ENCODE peak calls at places on chromosomes 4 and X, in four cellular contexts. F is hippocampal formation; K is stimulated activated CD8-positive, alpha-beta memory T cell treated with anti-CD3 and anti-CD28 coated beads, Interleukin-4, amount 100 ng/mL, for 1 hour; V is anterior cingulate cortex. A is an unnamed sample.

GRCh38 chr4:183449193-183449888 is 4.9 kb downstream of the CDKN2AIP start:
- DNase-seq in F (no peak), V (no peak), K (no peak), A (no peak)

GRCh38 chr4:71120831-71121524 is 127.5 kb downstream of the DCK start:
- DNase-seq in K (no peak), F (no peak), V (no peak), A (no peak)

GRCh38 chr4:174544496-174544895 is 22.2 kb upstream of the HPGD start:
- DNase-seq in F (no peak), V (no peak), K (no peak), A (no peak)

GRCh38 chr4:78162821-78163220 is 105.7 kb downstream of the FRAS1 start:
- DNase-seq in V (no peak), K (no peak), F (no peak), A (no peak)

GRCh38 chr4:52263612-52264011 is 212.5 kb downstream of the SPATA18 start:
- DNase-seq in K (no peak), F (no peak), V (no peak), A (no peak)

GRCh38 chrX:38376747-38377146 is 24.3 kb downstream of the OTC start:
- DNase-seq in V (no peak), K (no peak), F (no peak), A (no peak)

GRCh38 chrX:47311857-47312774 is 58.3 kb upstream of the ZNF157 start:
- DNase-seq in V (no peak), K (no peak), F (no peak), A (peak)

GRCh38 chr4:162201673-162202072 is 37.9 kb upstream of the FSTL5 start:
- DNase-seq in K (no peak), F (no peak), V (no peak), A (no peak)